ENCODE peak calls at places on chromosome 2, in nine cellular contexts. Y is CD4-positive, alpha-beta T cell; L is heart left ventricle; W is stimulated activated CD4-positive, alpha-beta T cell treated with anti-CD3 and anti-CD28 coated beads, Interleukin-12 subunit alpha, Interleukin-12 subunit beta, amount 100 ng/mL, for 24 hours; J is AG09309; A is foreskin fibroblast; R is A172; T is ELF-1; I is NCI-H460. F is an unnamed sample.
A peak's percentile ranks its signal among the peaks of the same experiment; 100 is the strongest.

GRCh38 chr2:239380831-239381708 is 19.8 kb downstream of the HDAC4 start:
- DNase-seq in Y (peak; percentile 57), L (peak; percentile 25), W (peak; percentile 41), J (no peak), A (no peak), R (no peak), T (no peak), I (no peak), F (no peak)

GRCh38 chr2:20571644-20572215 is 79.2 kb downstream of the HS1BP3 start:
- DNase-seq in Y (no peak), L (peak; percentile 22), W (no peak), J (no peak), A (no peak), R (no peak), T (no peak), I (no peak), F (no peak)

GRCh38 chr2:101616411-101616810 is 81.1 kb upstream of the MAP4K4 start:
- DNase-seq in Y (no peak), L (peak; percentile 66), W (no peak), J (no peak), A (peak; percentile 9), R (no peak), T (no peak), I (no peak), F (no peak)

GRCh38 chr2:62934501-62934900 is 116.1 kb upstream of the OTX1 start:
- DNase-seq in Y (no peak), L (no peak), W (no peak), J (no peak), A (no peak), R (no peak), T (no peak), I (no peak), F (no peak)

GRCh38 chr2:145288650-145289496 is 769.0 kb upstream of the ZEB2 start:
- DNase-seq in Y (no peak), L (no peak), W (no peak), J (no peak), A (no peak), R (no peak), T (no peak), I (no peak), F (no peak)

GRCh38 chr2:101328474-101329007 is 20.0 kb upstream of the RNF149 start:
- DNase-seq in Y (no peak), L (no peak), W (no peak), J (no peak), A (peak; percentile 41), R (peak; percentile 46), T (no peak), I (no peak), F (no peak)

GRCh38 chr2:231321556-231322334 is 73.8 kb upstream of the B3GNT7 start:
- DNase-seq in Y (no peak), L (peak; percentile 72), W (no peak), J (no peak), A (no peak), R (no peak), T (no peak), I (no peak), F (no peak)

GRCh38 chr2:18792684-18793083 is 203.3 kb upstream of the NT5C1B start:
- DNase-seq in Y (no peak), L (no peak), W (no peak), J (no peak), A (no peak), R (no peak), T (no peak), I (no peak), F (no peak)

GRCh38 chr2:179311071-179311470 is 46.4 kb upstream of the SESTD1 start:
- DNase-seq in Y (no peak), L (no peak), W (no peak), J (no peak), A (no peak), R (no peak), T (no peak), I (no peak), F (no peak)

GRCh38 chr2:66478311-66478710 is 43.4 kb downstream of the MEIS1 start:
- DNase-seq in Y (no peak), L (peak; percentile 47), W (no peak), J (no peak), A (no peak), R (no peak), T (no peak), I (no peak), F (no peak)

GRCh38 chr2:74130211-74130995 is 17.3 kb downstream of the BOLA3 start:
- DNase-seq in Y (no peak), L (no peak), W (no peak), J (no peak), A (no peak), R (no peak), T (peak; percentile 90), I (no peak), F (no peak)

GRCh38 chr2:30398488-30398887 is 48.6 kb upstream of the LCLAT1 start:
- DNase-seq in Y (no peak), L (no peak), W (no peak), J (no peak), A (no peak), R (no peak), T (no peak), I (no peak), F (no peak)

GRCh38 chr2:10161961-10162441 is 39.5 kb downstream of the RRM2 start:
- DNase-seq in Y (no peak), L (no peak), W (no peak), J (no peak), A (no peak), R (peak; percentile 39), T (no peak), I (no peak), F (no peak)

GRCh38 chr2:213177685-213178084 is 26.3 kb upstream of the IKZF2 start:
- DNase-seq in Y (no peak), L (no peak), W (no peak), J (no peak), A (no peak), R (no peak), T (no peak), I (no peak), F (no peak)

GRCh38 chr2:210635257-210635656 is 78.9 kb downstream of the CPS1 start:
- DNase-seq in Y (no peak), L (no peak), W (no peak), J (no peak), A (no peak), R (no peak), T (no peak), I (peak; percentile 62), F (no peak)

GRCh38 chr2:150575861-150576260 is 88.4 kb upstream of the RND3 start:
- DNase-seq in Y (no peak), L (no peak), W (no peak), J (no peak), A (no peak), R (no peak), T (no peak), I (no peak), F (no peak)

GRCh38 chr2:135078417-135078816 is 26.3 kb downstream of the RAB3GAP1 start:
- DNase-seq in Y (no peak), L (no peak), W (no peak), J (no peak), A (no peak), R (no peak), T (no peak), I (no peak), F (no peak)

GRCh38 chr2:160365691-160366367 is 127.8 kb downstream of the RBMS1 start:
- DNase-seq in Y (no peak), L (peak; percentile 84), W (no peak), J (no peak), A (no peak), R (no peak), T (no peak), I (no peak), F (no peak)

GRCh38 chr2:186968277-186968676 is 119.3 kb upstream of the ZSWIM2 start:
- DNase-seq in Y (no peak), L (no peak), W (no peak), J (no peak), A (no peak), R (no peak), T (no peak), I (no peak), F (no peak)

GRCh38 chr2:106843910-106844250 is 42.1 kb downstream of the ST6GAL2 start:
- DNase-seq in Y (no peak), L (no peak), W (no peak), J (no peak), A (no peak), R (no peak), T (no peak), I (no peak), F (no peak)

GRCh38 chr2:191255756-191256312 is 10.6 kb downstream of the MYO1B start:
- DNase-seq in Y (no peak), L (no peak), W (no peak), J (no peak), A (no peak), R (no peak), T (peak; percentile 35), I (no peak), F (no peak)

GRCh38 chr2:27069961-27070618 is 1.4 kb downstream of the OST4 start:
- DNase-seq in Y (no peak), L (no peak), W (no peak), J (no peak), A (no peak), R (no peak), T (no peak), I (no peak), F (no peak)

GRCh38 chr2:75705921-75706320 is 4.8 kb downstream of the GCFC2 start:
- DNase-seq in Y (no peak), L (no peak), W (no peak), J (no peak), A (no peak), R (no peak), T (no peak), I (no peak), F (peak; percentile 6)

GRCh38 chr2:182951948-182952663 is 85.7 kb upstream of the FRZB start:
- DNase-seq in Y (no peak), L (no peak), W (no peak), J (no peak), A (no peak), R (no peak), T (no peak), I (no peak), F (no peak)

GRCh38 chr2:7707723-7708122 is 790.5 kb downstream of the RNF144A start:
- DNase-seq in Y (no peak), L (no peak), W (no peak), J (no peak), A (peak; percentile 37), R (peak; percentile 88), T (no peak), I (peak; percentile 15), F (no peak)

GRCh38 chr2:200158586-200159365 is 147.7 kb upstream of the SPATS2L start:
- DNase-seq in Y (no peak), L (no peak), W (no peak), J (no peak), A (no peak), R (no peak), T (no peak), I (no peak), F (no peak)

GRCh38 chr2:176370423-176370822 is 101.2 kb downstream of the MTX2 start:
- DNase-seq in Y (no peak), L (no peak), W (no peak), J (no peak), A (no peak), R (no peak), T (no peak), I (no peak), F (no peak)

GRCh38 chr2:221997100-221997499 is 301.7 kb downstream of the PAX3 start:
- DNase-seq in Y (no peak), L (no peak), W (no peak), J (no peak), A (peak; percentile 66), R (peak; percentile 99), T (peak; percentile 29), I (peak; percentile 23), F (peak; percentile 76)

GRCh38 chr2:3641181-3641580 is 16.8 kb upstream of the ALLC start:
- DNase-seq in Y (no peak), L (no peak), W (no peak), J (no peak), A (no peak), R (no peak), T (peak; percentile 0), I (no peak), F (no peak)

GRCh38 chr2:96946625-96947024 is 39.8 kb downstream of the FAM178B start:
- DNase-seq in Y (no peak), L (no peak), W (no peak), J (no peak), A (no peak), R (no peak), T (no peak), I (no peak), F (no peak)

GRCh38 chr2:207734264-207734635 is 22.8 kb downstream of the CCNYL1 start:
- DNase-seq in Y (no peak), L (no peak), W (no peak), J (peak; percentile 42), A (peak; percentile 21), R (peak; percentile 24), T (no peak), I (peak; percentile 59), F (no peak)

F was measured in SW 1271.